ENCODE peak calls at places on chromosome 2, in four cellular contexts. I is heart left ventricle, J is dorsolateral prefrontal cortex, Y is RWPE1. W is an unnamed sample.

GRCh38 chr2:160652236-160652635 is 158.6 kb upstream of the RBMS1 start:
- DNase-seq in Y (no peak), I (no peak), J (no peak), W (no peak)

GRCh38 chr2:18083806-18084205 is 205.3 kb downstream of the KCNS3 start:
- DNase-seq in J (no peak), Y (no peak), I (no peak), W (no peak)

GRCh38 chr2:12612646-12613045 is 104.1 kb upstream of the TRIB2 start:
- DNase-seq in J (no peak), I (no peak), Y (no peak), W (no peak)

GRCh38 chr2:23696163-23697045 is 230.5 kb downstream of the ATAD2B start:
- DNase-seq in Y (no peak), J (no peak), I (no peak), W (no peak)

GRCh38 chr2:241720560-241720959 is 13.9 kb upstream of the D2HGDH start:
- DNase-seq in J (no peak), Y (no peak), I (no peak), W (no peak)

GRCh38 chr2:1628893-1629292 is 115.4 kb downstream of the PXDN start:
- DNase-seq in J (no peak), I (peak), Y (peak), W (no peak)

GRCh38 chr2:15890936-15891905 is 49.1 kb upstream of the MYCN start:
- DNase-seq in I (no peak), Y (peak), J (no peak), W (no peak)

GRCh38 chr2:109135572-109136185 is 6.7 kb downstream of the SH3RF3 start:
- DNase-seq in J (no peak), I (no peak), Y (no peak), W (no peak)

GRCh38 chr2:138028538-138028937 is 64.3 kb downstream of the HNMT start:
- DNase-seq in Y (no peak), J (no peak), I (no peak), W (no peak)

GRCh38 chr2:78941751-78942150 is 83.8 kb upstream of the REG3G start:
- DNase-seq in Y (no peak), J (no peak), I (no peak), W (no peak)

GRCh38 chr2:1795842-1796580 is 51.7 kb upstream of the PXDN start:
- DNase-seq in J (no peak), I (no peak), Y (no peak), W (no peak)

GRCh38 chr2:161796192-161796591 is 172.0 kb downstream of the SLC4A10 start:
- DNase-seq in J (no peak), I (peak), Y (peak), W (no peak)

GRCh38 chr2:182359027-182360011 is 67.5 kb downstream of the PDE1A start:
- DNase-seq in J (no peak), I (no peak), Y (no peak), W (no peak)

GRCh38 chr2:233966388-233966787 is 49.2 kb downstream of the TRPM8 start:
- DNase-seq in I (peak), J (no peak), Y (no peak), W (no peak)

GRCh38 chr2:69291004-69291650 is 95.9 kb downstream of the GFPT1 start:
- DNase-seq in J (no peak), Y (no peak), I (no peak), W (no peak)

GRCh38 chr2:195482050-195482449 is 175.0 kb upstream of the SLC39A10 start:
- DNase-seq in I (no peak), J (no peak), Y (no peak), W (no peak)

DNA sequence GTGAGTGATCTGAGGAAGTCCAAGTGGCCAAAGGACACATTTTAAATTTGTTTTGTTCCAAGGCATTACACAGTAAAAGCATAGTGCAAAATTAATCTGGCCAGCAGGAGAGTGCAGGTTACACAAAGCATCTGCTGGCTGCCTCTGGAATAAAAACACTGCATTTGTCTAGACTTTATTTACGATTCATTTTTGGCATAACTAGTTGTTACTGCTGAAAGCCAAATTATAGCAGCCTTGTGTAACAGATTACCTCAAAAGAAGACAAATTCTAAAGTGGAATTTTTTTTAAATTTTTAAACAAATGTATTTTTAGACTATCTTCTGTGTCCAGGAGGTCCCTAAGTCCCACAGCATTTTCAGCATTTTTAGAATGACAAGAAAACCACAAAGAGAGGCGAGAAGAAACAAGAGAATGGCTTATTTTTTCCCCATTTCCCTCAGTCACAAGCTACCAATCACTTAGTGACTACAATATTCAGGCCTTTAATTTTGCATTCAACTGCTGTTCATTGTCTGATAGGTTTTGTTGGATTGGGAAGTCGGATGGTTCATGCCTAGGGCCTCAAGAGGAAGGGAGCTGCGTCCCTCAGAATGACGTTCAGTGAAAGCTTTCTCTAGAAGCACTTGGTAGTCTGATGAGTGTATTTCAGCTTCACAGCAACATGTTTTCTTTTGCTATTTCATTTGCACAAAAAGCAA is 46.0 kb downstream of the TMEFF2 start:
- DNase-seq in Y (no peak), I (no peak), J (no peak), W (no peak)
- TF ChIP-seq CTCF in Y (no peak), I (no peak), J (no peak), W (no peak)

GRCh38 chr2:43360137-43360536 is 133.7 kb upstream of the ZFP36L2 start:
- DNase-seq in J (no peak), I (no peak), Y (no peak), W (no peak)

GRCh38 chr2:43363086-43363485 is 136.7 kb upstream of the ZFP36L2 start:
- DNase-seq in J (no peak), I (no peak), Y (no peak), W (no peak)

GRCh38 chr2:43356774-43357173 is 130.4 kb upstream of the ZFP36L2 start:
- DNase-seq in I (no peak), J (no peak), Y (no peak), W (no peak)

GRCh38 chr2:43358688-43359201 is 132.3 kb upstream of the ZFP36L2 start:
- DNase-seq in Y (no peak), J (no peak), I (no peak), W (no peak)

DNA sequence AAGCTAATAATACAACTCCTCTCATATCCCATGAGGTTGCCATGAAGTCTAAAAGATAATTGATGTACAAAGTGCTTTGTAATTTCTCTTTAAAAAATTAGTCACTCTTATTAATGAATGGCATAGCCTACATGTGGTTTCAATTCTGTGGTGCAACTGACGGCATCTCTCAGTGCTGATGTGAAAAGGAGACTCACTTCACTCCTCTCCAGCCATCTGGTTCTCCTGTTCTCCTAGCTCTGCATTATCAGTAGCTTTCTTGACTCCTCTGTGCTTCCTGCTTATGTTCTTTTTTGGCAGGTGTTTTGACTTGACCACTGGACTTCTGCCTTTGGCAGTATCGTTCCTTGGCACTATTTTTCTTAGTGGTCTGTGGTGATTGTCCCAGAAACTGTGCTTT is 134.9 kb upstream of the ZFP36L2 start:
- DNase-seq in I (no peak), J (no peak), Y (no peak), W (no peak)
- TF ChIP-seq CTCF in I (no peak), J (no peak), Y (no peak), W (no peak)

DNA sequence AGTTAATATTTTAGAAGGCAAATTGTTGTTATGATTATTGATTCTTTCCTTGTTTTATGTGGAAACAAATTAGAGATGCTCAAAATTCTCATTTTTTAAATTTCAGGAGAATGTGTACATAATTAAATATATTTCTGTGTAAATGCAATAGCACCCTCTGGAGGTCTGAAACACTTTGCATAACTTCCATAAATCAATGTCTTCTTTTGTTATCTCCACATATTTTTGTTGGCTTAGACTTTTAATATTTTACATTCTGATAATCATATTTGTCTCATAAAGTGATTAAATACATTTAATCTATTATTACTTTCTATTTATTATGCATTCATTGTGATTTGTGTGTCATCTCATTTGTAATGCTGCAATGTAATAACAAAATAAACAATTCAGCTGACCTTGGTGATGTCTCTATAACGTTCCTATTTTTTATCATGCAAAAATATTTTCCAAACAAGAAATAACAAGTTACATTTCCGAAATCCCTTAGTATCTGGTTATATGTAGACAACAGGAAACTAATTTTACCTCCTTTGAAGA is 201.8 kb upstream of the GALNT5 start:
- DNase-seq in Y (peak), J (no peak), I (no peak), W (no peak)
- TF ChIP-seq CTCF in Y (peak), J (peak), I (peak), W (peak)

GRCh38 chr2:119216994-119217393 is 6.6 kb upstream of the STEAP3 start:
- DNase-seq in J (no peak), I (no peak), Y (no peak), W (no peak)

GRCh38 chr2:119219873-119220272 is 3.8 kb upstream of the STEAP3 start:
- DNase-seq in J (no peak), I (no peak), Y (no peak), W (no peak)

GRCh38 chr2:119220720-119221301 is 2.8 kb upstream of the STEAP3 start:
- DNase-seq in J (no peak), Y (no peak), I (no peak), W (no peak)

GRCh38 chr2:119221609-119222008 is 2.0 kb upstream of the STEAP3 start:
- DNase-seq in I (no peak), J (no peak), Y (no peak), W (no peak)

DNA sequence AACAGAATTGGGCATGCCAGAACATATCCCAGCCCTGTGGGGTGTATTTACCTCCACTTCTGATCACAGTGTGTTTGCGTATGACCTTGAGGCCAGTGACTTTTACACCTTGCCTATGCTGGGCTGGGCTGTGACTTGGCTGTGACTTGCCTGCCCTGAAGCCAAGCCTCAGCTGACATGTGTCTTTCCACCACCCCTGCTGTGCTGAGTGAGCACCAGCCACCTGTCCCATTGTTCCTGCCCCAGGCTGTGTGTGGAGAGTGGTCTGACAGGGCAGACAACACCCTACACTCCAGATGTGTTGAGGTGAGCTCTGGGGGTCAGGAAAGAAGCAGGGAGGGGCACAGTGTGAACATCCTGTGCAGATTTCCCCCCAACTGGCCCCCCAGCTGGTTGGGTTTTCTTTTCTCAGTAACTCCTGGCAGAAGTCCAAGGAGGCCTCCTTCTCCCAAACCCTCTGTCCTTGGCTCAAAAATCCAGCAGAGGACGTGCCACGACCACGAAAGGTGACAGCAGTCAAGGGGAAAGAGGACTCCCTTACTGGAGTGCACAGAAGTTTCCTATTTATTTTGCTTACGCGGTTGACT is 5.1 kb upstream of the STEAP3 start:
- DNase-seq in J (no peak), I (peak), Y (peak), W (no peak)
- TF ChIP-seq CTCF in J (peak), I (peak), Y (no peak), W (peak)

GRCh38 chr2:101197215-101197745 is 46.1 kb upstream of the TBC1D8 start:
- DNase-seq in J (no peak), Y (no peak), I (no peak), W (no peak)
- TF ChIP-seq CTCF in J (no peak), Y (no peak), I (no peak), W (peak)

GRCh38 chr2:206004004-206004693 is 81.8 kb downstream of the INO80D start:
- DNase-seq in I (no peak), Y (no peak), J (no peak), W (no peak)
- TF ChIP-seq CTCF in I (peak), Y (no peak), J (no peak), W (peak)

GRCh38 chr2:201158111-201158929 is 24.6 kb upstream of the CASP10 start:
- DNase-seq in Y (peak), I (peak), J (no peak), W (peak)
- TF ChIP-seq CTCF in Y (peak), I (peak), J (peak), W (peak)

DNA sequence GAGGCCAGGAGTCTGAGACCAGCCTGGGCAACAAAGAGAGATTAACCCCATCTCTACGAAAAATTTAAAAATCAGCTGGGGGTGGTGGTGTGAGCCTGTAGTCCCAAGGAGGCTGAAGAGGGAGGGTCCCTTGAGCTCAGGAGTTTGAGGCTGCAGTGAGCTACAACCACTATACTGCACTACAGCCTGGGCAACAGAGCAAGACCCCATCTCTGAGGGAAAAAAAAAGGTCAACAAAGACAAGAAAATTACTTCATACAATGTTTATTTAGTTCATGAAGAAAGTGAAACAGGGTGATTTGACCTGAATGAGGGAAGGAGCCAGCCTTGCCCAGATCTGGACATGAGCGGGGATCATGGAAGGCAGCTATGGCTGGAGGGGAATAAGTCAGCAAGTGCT is 59.1 kb downstream of the TMEM163 start:
- DNase-seq in Y (no peak), I (no peak), J (no peak), W (no peak)
- TF ChIP-seq CTCF in Y (no peak), I (no peak), J (no peak), W (no peak)